ENCODE peak calls at places on chromosome 9, in seven cellular contexts. G is K562, F is neuronal stem cell, A is neural progenitor cell, Z is HepG2, L is mammary epithelial cell, P is GM23338. Q is an unnamed sample.
A peak's percentile ranks its signal among the peaks of the same experiment; 100 is the strongest.

GRCh38 chr9:78598120-78598519 is 301.2 kb downstream of the PSAT1 start:
- DNase-seq in G (no peak), F (no peak), A (no peak), Z (no peak), L (no peak), P (no peak), Q (no peak)

GRCh38 chr9:109001275-109001676 is 12.0 kb downstream of the CTNNAL1 start:
- DNase-seq in G (no peak), F (no peak), A (no peak), Z (peak; percentile 47), L (peak; percentile 91), P (no peak), Q (no peak)

GRCh38 chr9:71048271-71048670 is 73.2 kb downstream of the TRPM3 start:
- DNase-seq in G (no peak), F (no peak), A (peak; percentile 66), Z (no peak), L (no peak), P (no peak), Q (no peak)

GRCh38 chr9:106772523-106773290 is 90.3 kb upstream of the ZNF462 start:
- DNase-seq in G (no peak), F (no peak), A (no peak), Z (no peak), L (peak; percentile 21), P (no peak), Q (no peak)

GRCh38 chr9:94908583-94909249 is 182.2 kb downstream of the AOPEP start:
- DNase-seq in G (no peak), F (no peak), A (no peak), Z (no peak), L (no peak), P (no peak), Q (no peak)

GRCh38 chr9:110040788-110041187 is 167.2 kb downstream of the C9orf152 start:
- DNase-seq in G (no peak), F (no peak), A (no peak), Z (peak; percentile 46), L (peak; percentile 27), P (no peak), Q (no peak)

GRCh38 chr9:85079374-85079773 is 409.8 kb downstream of the NTRK2 start:
- DNase-seq in G (no peak), F (no peak), A (no peak), Z (no peak), L (no peak), P (peak; percentile 10), Q (no peak)

GRCh38 chr9:134284741-134285140 is 41.5 kb upstream of the RXRA start:
- DNase-seq in G (no peak), F (no peak), A (no peak), Z (no peak), L (no peak), P (no peak), Q (no peak)

GRCh38 chr9:107299437-107299836 is 16.4 kb downstream of the RAD23B start:
- DNase-seq in G (no peak), F (no peak), A (no peak), Z (no peak), L (no peak), P (no peak), Q (no peak)

GRCh38 chr9:137502008-137502913 is 43.1 kb upstream of the NSMF start:
- DNase-seq in G (peak; percentile 61), F (no peak), A (peak; percentile 49), Z (no peak), L (no peak), P (no peak), Q (peak; percentile 72)

GRCh38 chr9:76322810-76323209 is 71.4 kb downstream of the RFK start:
- DNase-seq in G (no peak), F (no peak), A (no peak), Z (no peak), L (no peak), P (no peak), Q (no peak)

GRCh38 chr9:110183208-110184145 is 24.5 kb downstream of the C9orf152 start:
- DNase-seq in G (peak; percentile 66), F (peak; percentile 61), A (peak; percentile 83), Z (peak; percentile 78), L (peak; percentile 59), P (peak; percentile 89), Q (peak; percentile 60)

GRCh38 chr9:13163287-13163686 is 116.2 kb downstream of the MPDZ start:
- DNase-seq in G (no peak), F (no peak), A (no peak), Z (no peak), L (no peak), P (no peak), Q (no peak)

GRCh38 chr9:109098221-109098959 is 21.4 kb downstream of the TMEM245 start:
- DNase-seq in G (peak; percentile 31), F (peak; percentile 31), A (peak; percentile 62), Z (peak; percentile 68), L (peak; percentile 55), P (peak; percentile 42), Q (peak; percentile 75)

GRCh38 chr9:77883846-77884771 is 147.5 kb downstream of the GNAQ start:
- DNase-seq in G (no peak), F (no peak), A (peak; percentile 37), Z (no peak), L (peak; percentile 70), P (peak; percentile 53), Q (peak; percentile 68)

GRCh38 chr9:93699650-93700049 is 123.3 kb downstream of the PHF2 start:
- DNase-seq in G (no peak), F (no peak), A (no peak), Z (no peak), L (no peak), P (no peak), Q (no peak)

GRCh38 chr9:129256959-129257713 is 79.1 kb upstream of the IER5L start:
- DNase-seq in G (no peak), F (no peak), A (no peak), Z (no peak), L (no peak), P (no peak), Q (no peak)

GRCh38 chr9:112142420-112142819 is 32.7 kb downstream of the SUSD1 start:
- DNase-seq in G (no peak), F (no peak), A (no peak), Z (no peak), L (peak; percentile 24), P (no peak), Q (no peak)

GRCh38 chr9:13330396-13331004 is 51.0 kb upstream of the MPDZ start:
- DNase-seq in G (no peak), F (no peak), A (no peak), Z (no peak), L (no peak), P (peak; percentile 11), Q (no peak)

GRCh38 chr9:125261501-125262216 is at the start of gene GAPVD1:
- DNase-seq in G (peak; percentile 98), F (peak; percentile 93), A (peak; percentile 97), Z (peak; percentile 93), L (peak; percentile 88), P (peak; percentile 97), Q (peak; percentile 88)

GRCh38 chr9:136626740-136627642 is 35.7 kb upstream of the EGFL7 start:
- DNase-seq in G (no peak), F (no peak), A (peak; percentile 54), Z (peak; percentile 89), L (no peak), P (no peak), Q (no peak)

DNA sequence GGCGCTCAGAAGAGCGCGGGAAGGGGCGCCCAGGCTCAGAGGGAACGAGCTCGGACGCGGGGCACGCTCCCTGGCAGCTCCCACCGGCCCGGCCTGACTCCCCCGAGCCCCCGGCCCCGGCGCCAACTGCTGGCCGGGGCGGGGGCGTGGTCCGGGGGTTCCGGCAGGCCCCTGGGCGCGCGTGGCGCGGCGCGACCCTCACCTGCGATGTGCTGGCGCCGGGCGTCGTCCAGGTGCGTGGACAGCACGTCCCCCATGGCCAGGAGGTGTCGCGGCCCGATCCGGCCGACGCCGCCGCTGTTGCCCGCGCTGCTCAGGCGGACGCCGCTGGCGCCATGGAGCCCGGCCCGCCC is 43.5 kb upstream of the STXBP1 start:
- DNase-seq in G (no peak), F (no peak), A (no peak), Z (no peak), L (no peak), P (no peak), Q (no peak)
- H2AFZ ChIP-seq in G (peak overlapping the region; percentile 28), F (peak overlapping the region; percentile 89), A (no peak overlapping the region), Z (no peak overlapping the region), L (no peak overlapping the region), P (peak overlapping the region; percentile 80), Q (no peak overlapping the region)

GRCh38 chr9:97526895-97527575 is 25.6 kb downstream of the TMOD1 start:
- DNase-seq in G (no peak), F (no peak), A (peak; percentile 25), Z (no peak), L (no peak), P (peak; percentile 16), Q (no peak)

GRCh38 chr9:97528529-97529230 is 27.2 kb downstream of the TMOD1 start:
- DNase-seq in G (no peak), F (no peak), A (no peak), Z (no peak), L (no peak), P (peak; percentile 78), Q (peak; percentile 71)

GRCh38 chr9:97527626-97528528 is 26.4 kb downstream of the TMOD1 start:
- DNase-seq in G (no peak), F (peak; percentile 33), A (peak; percentile 72), Z (no peak), L (no peak), P (peak; percentile 58), Q (peak; percentile 31)

GRCh38 chr9:97531750-97532383 is 30.4 kb downstream of the TMOD1 start:
- DNase-seq in G (no peak), F (no peak), A (no peak), Z (no peak), L (no peak), P (no peak), Q (no peak)

GRCh38 chr9:97529363-97530076 is 28.1 kb downstream of the TMOD1 start:
- DNase-seq in G (peak; percentile 22), F (no peak), A (no peak), Z (no peak), L (peak; percentile 21), P (no peak), Q (peak; percentile 47)
- H3K27ac ChIP-seq in G (peak overlapping the region; percentile 29), F (no peak overlapping the region), A (no peak overlapping the region), Z (no peak overlapping the region), L (no peak overlapping the region), P (no peak overlapping the region), Q (peak overlapping the region; percentile 85)

DNA sequence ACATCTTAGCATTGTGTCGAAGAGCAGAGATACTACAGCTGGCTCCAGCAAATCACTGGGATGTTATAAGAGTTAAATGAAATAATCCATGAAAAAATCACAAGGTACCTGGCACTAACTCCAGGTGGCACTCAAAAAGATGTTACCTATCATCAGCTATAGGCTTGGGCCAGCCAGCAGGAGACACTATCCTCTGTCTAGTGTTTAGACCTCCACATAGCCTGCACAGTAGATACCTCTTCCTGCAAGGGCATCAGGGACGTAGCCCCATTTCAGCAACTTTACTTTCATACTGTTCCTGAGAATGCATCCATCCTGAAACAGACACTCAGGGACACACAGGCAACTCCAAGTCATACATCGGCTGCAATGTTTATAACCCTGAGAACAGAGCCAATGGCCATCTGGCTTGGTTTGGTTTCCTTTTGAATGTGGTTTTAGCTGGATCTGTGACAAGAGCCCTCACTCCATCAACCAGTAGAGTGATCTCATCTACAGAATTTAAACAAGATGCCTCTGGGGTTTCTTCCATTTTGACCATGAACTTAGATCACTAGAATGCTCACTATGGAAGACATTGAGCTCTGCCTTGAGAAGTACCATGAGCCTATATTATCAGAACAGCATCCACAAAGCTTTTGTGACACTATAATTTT is 69.9 kb downstream of the TLE1 start:
- DNase-seq in G (no peak), F (no peak), A (no peak), Z (no peak), L (no peak), P (no peak), Q (no peak)
- H2AFZ ChIP-seq in G (no peak overlapping the region), F (no peak overlapping the region), A (no peak overlapping the region), Z (no peak overlapping the region), L (no peak overlapping the region), P (no peak overlapping the region), Q (no peak overlapping the region)

GRCh38 chr9:627571-627970 is 213.9 kb upstream of the DMRT1 start:
- DNase-seq in G (no peak), F (no peak), A (no peak), Z (no peak), L (no peak), P (no peak), Q (no peak)
- H3K27ac ChIP-seq in G (no peak overlapping the region), F (no peak overlapping the region), A (no peak overlapping the region), Z (no peak overlapping the region), L (no peak overlapping the region), P (peak overlapping the region; percentile 17), Q (no peak overlapping the region)